ENCODE peak calls at places on chromosome 2, in six cellular contexts. Z is body of pancreas, X is HCT116, B is ovary, U is IMR-90, V is adrenal gland. A is an unnamed sample.

GRCh38 chr2:219759801-219760200 is 132.4 kb downstream of the SLC4A3 start:
- DNase-seq in Z (no peak), X (no peak), B (no peak), U (no peak), V (no peak), A (no peak)

GRCh38 chr2:138215958-138216357 is 251.7 kb downstream of the HNMT start:
- DNase-seq in Z (no peak), X (no peak), B (no peak), U (no peak), V (no peak), A (no peak)

GRCh38 chr2:157868993-157869392 is 7.1 kb downstream of the ACVR1 start:
- DNase-seq in Z (no peak), X (no peak), B (no peak), U (peak; percentile 28), V (no peak), A (no peak)

GRCh38 chr2:217887841-217888665 is 114.7 kb downstream of the TNS1 start:
- DNase-seq in Z (peak; percentile 35), X (no peak), B (no peak), U (peak; percentile 21), V (peak; percentile 82), A (no peak)

GRCh38 chr2:67790622-67791021 is 272.2 kb downstream of the C1D start:
- DNase-seq in Z (no peak), X (no peak), B (no peak), U (peak; percentile 95), V (no peak), A (no peak)

GRCh38 chr2:10278029-10278762 is 24.5 kb upstream of the HPCAL1 start:
- DNase-seq in Z (peak; percentile 80), X (no peak), B (peak; percentile 66), U (peak; percentile 42), V (peak; percentile 70), A (peak; percentile 83)

GRCh38 chr2:27249891-27250651 is 12.8 kb downstream of the SLC30A3 start:
- DNase-seq in Z (peak; percentile 52), X (peak; percentile 23), B (no peak), U (peak; percentile 31), V (peak; percentile 71), A (no peak)

GRCh38 chr2:191301971-191302370 is 56.8 kb downstream of the MYO1B start:
- DNase-seq in Z (no peak), X (no peak), B (no peak), U (no peak), V (no peak), A (no peak)

GRCh38 chr2:162475661-162476060 is 131.7 kb downstream of the GCA start:
- DNase-seq in Z (peak; percentile 89), X (no peak), B (no peak), U (no peak), V (no peak), A (no peak)

GRCh38 chr2:74373189-74373588 is 6.9 kb downstream of the DCTN1 start:
- DNase-seq in Z (peak; percentile 26), X (no peak), B (no peak), U (no peak), V (peak; percentile 62), A (no peak)

GRCh38 chr2:17713291-17713690 is 40.3 kb downstream of the SMC6 start:
- DNase-seq in Z (no peak), X (no peak), B (no peak), U (no peak), V (no peak), A (no peak)

GRCh38 chr2:235347691-235348090 is 146.2 kb upstream of the AGAP1 start:
- DNase-seq in Z (no peak), X (peak; percentile 74), B (no peak), U (peak; percentile 85), V (peak; percentile 86), A (no peak)

GRCh38 chr2:41475959-41476358 is 571.9 kb upstream of the PKDCC start:
- DNase-seq in Z (no peak), X (no peak), B (no peak), U (no peak), V (no peak), A (no peak)

GRCh38 chr2:42457011-42457410 is 36.8 kb downstream of the KCNG3 start:
- DNase-seq in Z (no peak), X (no peak), B (no peak), U (no peak), V (no peak), A (no peak)

GRCh38 chr2:121479882-121480522 is 50.7 kb upstream of the RNU4ATAC start:
- DNase-seq in Z (peak; percentile 76), X (no peak), B (no peak), U (no peak), V (peak; percentile 39), A (no peak)

GRCh38 chr2:99708231-99708630 is 218.4 kb upstream of the REV1 start:
- DNase-seq in Z (no peak), X (no peak), B (no peak), U (no peak), V (no peak), A (no peak)

GRCh38 chr2:217790195-217790594 is 212.6 kb downstream of the TNS1 start:
- DNase-seq in Z (no peak), X (no peak), B (peak; percentile 33), U (no peak), V (peak; percentile 63), A (peak; percentile 61)

GRCh38 chr2:117902933-117903332 is 88.4 kb downstream of the DDX18 start:
- DNase-seq in Z (no peak), X (no peak), B (no peak), U (no peak), V (no peak), A (no peak)

GRCh38 chr2:225076125-225076524 is 33.9 kb upstream of the DOCK10 start:
- DNase-seq in Z (no peak), X (no peak), B (no peak), U (peak; percentile 32), V (no peak), A (no peak)

GRCh38 chr2:191304939-191305875 is 60.0 kb downstream of the MYO1B start:
- DNase-seq in Z (peak; percentile 43), X (no peak), B (peak; percentile 78), U (peak; percentile 89), V (peak; percentile 39), A (peak; percentile 85)

GRCh38 chr2:42569116-42569711 is 782 bp downstream of the MTA3 start:
- DNase-seq in Z (peak; percentile 16), X (no peak), B (peak; percentile 68), U (peak; percentile 12), V (peak; percentile 42), A (peak; percentile 69)

GRCh38 chr2:4219571-4219970 is 516.2 kb downstream of the DCDC2C start:
- DNase-seq in Z (no peak), X (no peak), B (no peak), U (no peak), V (no peak), A (no peak)

DNA sequence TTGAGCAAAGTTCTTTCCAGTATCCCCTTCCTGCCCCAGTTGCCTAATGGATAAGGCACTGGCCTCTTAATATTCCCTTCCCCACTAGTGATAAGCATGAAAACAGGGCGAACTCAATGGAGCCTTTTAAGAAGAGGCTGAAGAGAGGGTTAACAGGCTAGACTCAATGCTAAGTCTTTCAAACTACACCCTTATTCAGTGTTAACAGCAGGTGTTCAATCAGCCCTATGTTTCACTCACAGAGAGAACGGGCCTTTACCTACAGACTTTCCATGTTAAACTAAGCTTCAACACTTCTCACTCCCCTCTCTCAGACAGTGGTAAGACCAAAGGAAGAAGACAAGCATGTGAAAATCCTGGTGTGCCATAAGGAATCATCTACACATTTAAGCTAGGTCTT is 75.8 kb downstream of the ANKRD44 start:
- DNase-seq in Z (no peak), X (no peak), B (no peak), U (no peak), V (no peak), A (no peak)
- TF ChIP-seq POLR2A in Z (no peak), X (no peak), B (no peak), U (no peak), V (no peak), A (no peak)

DNA sequence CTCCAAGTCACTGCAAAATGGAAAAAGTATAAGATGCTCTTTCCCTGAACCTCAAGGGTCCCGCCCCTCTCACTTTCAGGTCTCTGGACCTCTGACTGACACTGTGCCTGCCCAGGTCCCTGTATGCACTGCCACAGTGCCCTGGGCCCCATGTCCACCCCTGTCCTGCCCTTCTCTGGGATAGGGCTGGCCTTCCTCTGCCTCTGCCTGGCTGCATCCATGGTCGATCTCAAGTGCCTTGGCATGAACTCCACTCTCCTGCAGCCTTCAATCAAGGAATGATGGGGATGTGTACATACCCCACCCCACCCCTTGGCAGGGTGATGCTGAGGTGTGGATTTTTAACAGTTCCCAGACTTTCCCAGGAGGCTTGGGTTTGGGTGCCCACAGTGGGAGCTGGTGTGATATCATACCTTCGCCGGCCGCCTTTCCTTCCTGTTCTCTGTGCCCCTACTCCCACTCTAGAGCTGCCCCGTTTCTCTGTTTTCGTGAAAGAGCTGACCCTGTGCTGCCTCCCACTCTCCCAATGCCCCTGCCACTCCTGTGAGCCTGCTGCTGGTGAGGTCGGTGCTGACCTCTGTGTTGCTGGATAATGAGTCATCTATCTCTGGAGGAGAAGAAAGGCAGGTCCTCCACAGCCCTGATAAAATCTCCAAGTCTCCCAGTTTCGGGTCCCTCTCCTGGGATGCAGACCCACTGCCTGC is 18.9 kb downstream of the PTPN18 start:
- DNase-seq in Z (no peak), X (no peak), B (no peak), U (peak; percentile 52), V (no peak), A (peak; percentile 56)
- H3K4me1 ChIP-seq in Z (peaks cover 30% of the 10 kb centered on the region), X (peaks cover 17% of the 10 kb centered on the region), B (peaks cover 10% of the 10 kb centered on the region), U (peaks cover 10% of the 10 kb centered on the region), V (peaks cover 19% of the 10 kb centered on the region), A (no peaks in the 10 kb centered on the region)

DNA sequence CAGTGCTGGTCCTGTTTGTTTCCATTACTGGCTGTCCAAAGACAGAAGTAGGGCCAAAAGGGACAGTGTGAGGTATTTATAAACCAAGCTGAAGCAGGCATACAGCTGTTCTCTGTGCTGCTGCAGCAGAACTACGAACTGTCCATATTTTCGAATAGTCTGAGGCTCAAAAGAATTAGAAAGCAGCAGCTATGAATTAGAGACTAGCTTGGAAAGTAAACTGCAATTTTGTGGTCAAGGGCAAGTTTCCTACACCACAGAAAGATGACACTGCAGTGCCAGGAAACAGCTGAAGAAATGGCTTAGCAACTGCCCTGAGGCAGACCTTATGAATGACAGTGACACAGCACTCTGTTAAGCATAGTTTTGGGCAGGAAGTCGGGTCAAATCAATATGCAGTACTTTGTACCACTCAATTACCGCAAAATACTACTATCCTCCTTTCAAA is 125.3 kb downstream of the TMEM131 start:
- DNase-seq in Z (peak; percentile 34), X (peak; percentile 79), B (no peak), U (peak; percentile 89), V (peak; percentile 54), A (no peak)
- TF ChIP-seq CTCF in Z (no peak), X (no peak), B (no peak), U (no peak), V (no peak), A (no peak)

GRCh38 chr2:20215183-20216040 is 9.5 kb downstream of the SDC1 start:
- DNase-seq in Z (no peak), X (no peak), B (no peak), U (no peak), V (no peak), A (no peak)

GRCh38 chr2:20218331-20219320 is 6.3 kb downstream of the SDC1 start:
- DNase-seq in Z (no peak), X (no peak), B (no peak), U (no peak), V (no peak), A (no peak)

GRCh38 chr2:20219763-20220380 is 5.1 kb downstream of the SDC1 start:
- DNase-seq in Z (no peak), X (no peak), B (no peak), U (no peak), V (no peak), A (no peak)

GRCh38 chr2:20216130-20217025 is 8.6 kb downstream of the SDC1 start:
- DNase-seq in Z (no peak), X (no peak), B (no peak), U (no peak), V (no peak), A (no peak)

GRCh38 chr2:20217041-20217970 is 7.6 kb downstream of the SDC1 start:
- DNase-seq in Z (no peak), X (no peak), B (no peak), U (no peak), V (peak; percentile 87), A (no peak)
- TF ChIP-seq POLR2A in Z (no peak), X (no peak), B (no peak), U (no peak), V (no peak), A (no peak)

A was measured in sigmoid colon.